ENCODE peak calls at places on chromosomes 16 and 17, in six cellular contexts. One of them, this sample, is unnamed.

GRCh38 chr16:81491522-81492188 is 47.0 kb downstream of the CMIP start:
- DNase-seq in A549: no peak
- DNase-seq in IMR-90: peak
- DNase-seq in HepG2: no peak
- DNase-seq in GM12878: no peak
- DNase-seq in K562: no peak
- DNase-seq in this sample: no peak

GRCh38 chr16:9099131-9099625 is 7.7 kb downstream of the HAPSTR1 start:
- DNase-seq in A549: no peak
- DNase-seq in IMR-90: peak
- DNase-seq in HepG2: peak
- DNase-seq in GM12878: no peak
- DNase-seq in K562: no peak
- DNase-seq in this sample: no peak

GRCh38 chr16:14097182-14097951 is 26.2 kb downstream of the MRTFB start:
- DNase-seq in A549: no peak
- DNase-seq in IMR-90: no peak
- DNase-seq in HepG2: peak
- DNase-seq in GM12878: no peak
- DNase-seq in K562: no peak
- DNase-seq in this sample: no peak

GRCh38 chr16:27768651-27769270 is 218.8 kb downstream of the KATNIP start:
- DNase-seq in A549: no peak
- DNase-seq in IMR-90: no peak
- DNase-seq in HepG2: no peak
- DNase-seq in GM12878: no peak
- DNase-seq in K562: no peak
- DNase-seq in this sample: no peak

GRCh38 chr17:41915566-41915965 is 3.2 kb downstream of the ACLY start:
- DNase-seq in A549: no peak
- DNase-seq in IMR-90: no peak
- DNase-seq in HepG2: no peak
- DNase-seq in GM12878: no peak
- DNase-seq in K562: no peak
- DNase-seq in this sample: no peak

GRCh38 chr16:23316634-23317265 is 14.6 kb downstream of the SCNN1B start:
- DNase-seq in A549: no peak
- DNase-seq in IMR-90: no peak
- DNase-seq in HepG2: no peak
- DNase-seq in GM12878: no peak
- DNase-seq in K562: no peak
- DNase-seq in this sample: no peak

GRCh38 chr17:68356520-68356919 is 65.2 kb downstream of the ARSG start:
- DNase-seq in A549: no peak
- DNase-seq in IMR-90: no peak
- DNase-seq in HepG2: no peak
- DNase-seq in GM12878: peak
- DNase-seq in K562: no peak
- DNase-seq in this sample: no peak

GRCh38 chr17:34757611-34758010 is 178.2 kb downstream of the TMEM132E start:
- DNase-seq in A549: no peak
- DNase-seq in IMR-90: no peak
- DNase-seq in HepG2: no peak
- DNase-seq in GM12878: no peak
- DNase-seq in K562: no peak
- DNase-seq in this sample: no peak

GRCh38 chr17:78368854-78369495 is 9.1 kb upstream of the SOCS3 start:
- DNase-seq in A549: no peak
- DNase-seq in IMR-90: no peak
- DNase-seq in HepG2: no peak
- DNase-seq in GM12878: no peak
- DNase-seq in K562: no peak
- DNase-seq in this sample: no peak

GRCh38 chr17:61420745-61421398 is 21.2 kb downstream of the TBX2 start:
- DNase-seq in A549: no peak
- DNase-seq in IMR-90: no peak
- DNase-seq in HepG2: no peak
- DNase-seq in GM12878: no peak
- DNase-seq in K562: no peak
- DNase-seq in this sample: no peak

GRCh38 chr17:49618112-49618611 is 42.5 kb downstream of the NXPH3 start:
- DNase-seq in A549: no peak
- DNase-seq in IMR-90: peak
- DNase-seq in HepG2: no peak
- DNase-seq in GM12878: no peak
- DNase-seq in K562: no peak
- DNase-seq in this sample: no peak

GRCh38 chr17:5769936-5770335 is 185.6 kb upstream of the NLRP1 start:
- DNase-seq in A549: no peak
- DNase-seq in IMR-90: no peak
- DNase-seq in HepG2: no peak
- DNase-seq in GM12878: no peak
- DNase-seq in K562: no peak
- DNase-seq in this sample: no peak

GRCh38 chr17:6413073-6413472 is 21.8 kb downstream of the AIPL1 start:
- DNase-seq in A549: peak
- DNase-seq in IMR-90: peak
- DNase-seq in HepG2: peak
- DNase-seq in GM12878: no peak
- DNase-seq in K562: peak
- DNase-seq in this sample: peak

GRCh38 chr16:8377864-8378263 is 212.4 kb downstream of the TMEM114 start:
- DNase-seq in A549: no peak
- DNase-seq in IMR-90: no peak
- DNase-seq in HepG2: no peak
- DNase-seq in GM12878: no peak
- DNase-seq in K562: no peak
- DNase-seq in this sample: no peak

GRCh38 chr17:63932008-63932561 is at the start of gene CD79B:
- DNase-seq in A549: no peak
- DNase-seq in IMR-90: no peak
- DNase-seq in HepG2: no peak
- DNase-seq in GM12878: no peak
- DNase-seq in K562: no peak
- DNase-seq in this sample: no peak

GRCh38 chr16:5560084-5560483 is 462.5 kb upstream of the EEF2KMT start:
- DNase-seq in A549: no peak
- DNase-seq in IMR-90: no peak
- DNase-seq in HepG2: no peak
- DNase-seq in GM12878: no peak
- DNase-seq in K562: no peak
- DNase-seq in this sample: no peak

GRCh38 chr17:45849536-45849990 is 4.9 kb downstream of the SPPL2C start:
- DNase-seq in A549: no peak
- DNase-seq in IMR-90: no peak
- DNase-seq in HepG2: no peak
- DNase-seq in GM12878: no peak
- DNase-seq in K562: no peak
- DNase-seq in this sample: no peak

GRCh38 chr17:45851022-45851421 is 6.3 kb downstream of the SPPL2C start:
- DNase-seq in A549: no peak
- DNase-seq in IMR-90: no peak
- DNase-seq in HepG2: no peak
- DNase-seq in GM12878: no peak
- DNase-seq in K562: no peak
- DNase-seq in this sample: no peak

GRCh38 chr17:45848868-45849535 is 4.3 kb downstream of the SPPL2C start:
- DNase-seq in A549: no peak
- DNase-seq in IMR-90: no peak
- DNase-seq in HepG2: no peak
- DNase-seq in GM12878: no peak
- DNase-seq in K562: no peak
- DNase-seq in this sample: no peak

GRCh38 chr17:45850468-45850867 is 5.8 kb downstream of the SPPL2C start:
- DNase-seq in A549: no peak
- DNase-seq in IMR-90: no peak
- DNase-seq in HepG2: no peak
- DNase-seq in GM12878: no peak
- DNase-seq in K562: no peak
- DNase-seq in this sample: no peak

GRCh38 chr17:45850011-45850410 is 5.3 kb downstream of the SPPL2C start:
- DNase-seq in A549: no peak
- DNase-seq in IMR-90: no peak
- DNase-seq in HepG2: no peak
- DNase-seq in GM12878: no peak
- DNase-seq in K562: no peak
- DNase-seq in this sample: no peak
- TF ChIP-seq BHLHE40 in A549: no peak
- TF ChIP-seq BHLHE40 in IMR-90: no peak
- TF ChIP-seq BHLHE40 in HepG2: no peak
- TF ChIP-seq BHLHE40 in GM12878: no peak
- TF ChIP-seq BHLHE40 in K562: no peak
- TF ChIP-seq BHLHE40 in this sample: no peak

DNA sequence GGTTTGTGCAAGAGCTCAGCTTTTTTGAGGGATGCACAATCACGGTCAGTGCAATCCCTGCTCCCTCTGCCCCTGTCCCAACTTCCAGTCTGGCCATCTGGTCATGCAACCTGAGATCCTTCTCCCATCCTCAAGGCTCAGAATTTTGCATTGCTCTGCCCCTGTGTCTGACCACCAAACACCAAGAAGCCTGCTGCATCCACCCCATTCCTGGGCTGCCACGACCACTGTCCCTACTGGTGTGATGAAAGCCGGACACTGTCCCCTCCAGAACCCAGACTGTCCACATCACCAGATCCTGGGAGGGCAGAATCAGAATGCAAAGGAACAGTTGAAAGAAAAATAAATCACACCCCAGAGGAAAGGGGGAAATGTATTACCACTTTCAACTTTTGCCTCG is 231.0 kb downstream of the C16orf78 start:
- DNase-seq in A549: no peak
- DNase-seq in IMR-90: no peak
- DNase-seq in HepG2: no peak
- DNase-seq in GM12878: no peak
- DNase-seq in K562: no peak
- DNase-seq in this sample: no peak
- TF ChIP-seq BHLHE40 in A549: no peak
- TF ChIP-seq BHLHE40 in IMR-90: no peak
- TF ChIP-seq BHLHE40 in HepG2: no peak
- TF ChIP-seq BHLHE40 in GM12878: no peak
- TF ChIP-seq BHLHE40 in K562: no peak
- TF ChIP-seq BHLHE40 in this sample: no peak

DNA sequence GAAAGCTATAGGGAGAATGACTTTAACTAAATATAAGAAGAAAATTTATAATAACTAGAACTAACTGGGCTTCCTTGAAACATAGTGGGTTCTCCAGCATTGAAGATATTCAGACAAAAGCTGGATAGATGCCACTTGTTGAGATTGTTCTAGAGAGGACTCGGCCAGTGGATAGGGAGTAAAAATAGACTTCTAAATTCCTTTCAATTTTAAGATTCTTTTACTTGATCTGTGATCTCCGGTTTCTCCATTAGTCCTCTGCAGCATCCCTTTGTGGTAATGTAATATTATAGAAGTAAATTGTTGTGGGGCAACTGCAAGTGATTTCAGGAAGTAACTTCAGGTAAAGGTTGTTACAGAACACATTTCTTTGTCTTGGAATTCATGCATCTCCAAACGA is 10.3 kb upstream of the RARA start:
- DNase-seq in A549: no peak
- DNase-seq in IMR-90: peak
- DNase-seq in HepG2: no peak
- DNase-seq in GM12878: no peak
- DNase-seq in K562: no peak
- DNase-seq in this sample: no peak
- TF ChIP-seq BHLHE40 in A549: no peak
- TF ChIP-seq BHLHE40 in IMR-90: no peak
- TF ChIP-seq BHLHE40 in HepG2: no peak
- TF ChIP-seq BHLHE40 in GM12878: no peak
- TF ChIP-seq BHLHE40 in K562: no peak
- TF ChIP-seq BHLHE40 in this sample: no peak

DNA sequence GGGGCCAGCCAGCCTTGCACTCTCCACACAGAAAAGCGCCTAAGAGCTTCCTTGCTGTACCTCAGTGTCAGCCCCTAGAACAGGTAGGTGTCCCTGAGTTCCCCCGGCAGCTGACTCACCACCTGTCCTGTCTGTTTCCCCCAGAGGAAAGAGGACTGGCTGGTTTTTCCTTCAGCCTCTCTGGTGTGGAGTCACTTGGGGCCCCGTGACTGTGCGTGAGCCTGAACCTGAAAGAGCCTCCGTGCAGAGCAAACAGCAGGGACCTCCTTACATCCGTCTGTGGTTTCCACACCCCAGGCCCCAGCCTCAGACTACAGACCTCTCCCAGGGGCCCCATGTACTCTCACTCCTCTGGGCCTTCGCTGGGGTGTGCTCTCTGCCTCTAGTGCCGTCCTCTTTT is 87.8 kb downstream of the GNAO1 start:
- DNase-seq in A549: no peak
- DNase-seq in IMR-90: no peak
- DNase-seq in HepG2: no peak
- DNase-seq in GM12878: no peak
- DNase-seq in K562: no peak
- DNase-seq in this sample: no peak
- TF ChIP-seq BHLHE40 in A549: no peak
- TF ChIP-seq BHLHE40 in IMR-90: no peak
- TF ChIP-seq BHLHE40 in HepG2: no peak
- TF ChIP-seq BHLHE40 in GM12878: no peak
- TF ChIP-seq BHLHE40 in K562: no peak
- TF ChIP-seq BHLHE40 in this sample: no peak

GRCh38 chr17:1529863-1530262 is 13.5 kb upstream of the INPP5K start:
- DNase-seq in A549: no peak
- DNase-seq in IMR-90: no peak
- DNase-seq in HepG2: no peak
- DNase-seq in GM12878: no peak
- DNase-seq in K562: no peak
- DNase-seq in this sample: no peak
- TF ChIP-seq BHLHE40 in A549: no peak
- TF ChIP-seq BHLHE40 in IMR-90: no peak
- TF ChIP-seq BHLHE40 in HepG2: no peak
- TF ChIP-seq BHLHE40 in GM12878: no peak
- TF ChIP-seq BHLHE40 in K562: no peak
- TF ChIP-seq BHLHE40 in this sample: no peak

DNA sequence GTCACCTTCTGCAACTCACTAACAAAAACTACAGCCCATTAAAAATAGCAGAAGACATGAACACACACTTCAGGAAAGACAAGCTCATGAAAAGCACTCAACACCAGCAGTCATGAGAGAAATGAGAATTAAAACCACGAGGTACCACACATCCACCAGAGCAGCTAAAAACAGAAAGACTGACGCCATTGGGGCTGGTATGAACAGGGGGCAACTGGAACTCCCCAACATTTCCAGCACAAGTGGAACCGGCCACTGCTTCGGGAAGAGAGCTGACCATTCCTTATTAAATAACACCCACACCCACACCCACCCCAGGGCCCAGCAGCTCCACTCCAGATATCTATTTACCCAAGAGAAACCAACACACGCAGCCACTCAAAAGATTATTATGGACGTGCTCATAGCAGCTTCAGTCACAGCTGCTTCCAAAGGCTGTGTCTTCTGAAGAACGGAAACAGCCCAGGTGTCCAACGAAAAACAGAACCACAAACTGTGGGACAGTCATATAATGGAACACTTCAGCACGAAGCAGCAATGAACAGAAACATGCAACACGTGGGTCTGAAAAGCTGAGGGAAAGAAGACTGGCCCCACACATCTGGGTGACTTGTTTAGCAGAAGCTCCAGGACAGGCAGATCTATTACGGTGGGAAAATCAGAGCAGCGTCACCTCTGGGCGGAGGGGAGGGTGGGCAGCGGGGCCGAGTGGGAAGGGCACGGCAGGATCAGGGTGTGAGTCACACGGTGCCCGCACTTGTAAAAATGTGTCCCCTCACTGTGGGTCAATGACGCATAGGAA is 41.1 kb downstream of the KLHDC4 start:
- DNase-seq in A549: no peak
- DNase-seq in IMR-90: no peak
- DNase-seq in HepG2: no peak
- DNase-seq in GM12878: peak
- DNase-seq in K562: no peak
- DNase-seq in this sample: no peak
- TF ChIP-seq BHLHE40 in A549: no peak
- TF ChIP-seq BHLHE40 in IMR-90: no peak
- TF ChIP-seq BHLHE40 in HepG2: no peak
- TF ChIP-seq BHLHE40 in GM12878: no peak
- TF ChIP-seq BHLHE40 in K562: no peak
- TF ChIP-seq BHLHE40 in this sample: no peak

This sample was measured in HEK293T.